ENCODE peak calls at places on chromosome 6, in six cellular contexts. O is A549, Q is retinal pigment epithelial cell, N is choroid plexus epithelial cell, C is brain microvascular endothelial cell, G is heart left ventricle. E is an unnamed sample.

GRCh38 chr6:125220712-125221111 is 67.1 kb downstream of the TPD52L1 start:
- DNase-seq in O (no peak), G (peak; percentile 37), N (no peak), C (no peak), Q (no peak), E (no peak)

GRCh38 chr6:35624341-35625070 is 64.2 kb downstream of the FKBP5 start:
- DNase-seq in N (peak; percentile 57), G (no peak), Q (no peak), O (no peak), C (no peak), E (no peak)

GRCh38 chr6:168159503-168159902 is 80.5 kb upstream of the FRMD1 start:
- DNase-seq in N (no peak), O (no peak), G (no peak), C (no peak), Q (no peak), E (no peak)

GRCh38 chr6:40383348-40384115 is 203.6 kb downstream of the LRFN2 start:
- DNase-seq in Q (no peak), G (no peak), C (no peak), O (no peak), N (no peak), E (peak; percentile 51)

GRCh38 chr6:4577406-4577805 is 198.8 kb upstream of the CDYL start:
- DNase-seq in O (no peak), Q (peak; percentile 44), N (peak; percentile 99), C (peak; percentile 88), G (no peak), E (peak; percentile 23)

GRCh38 chr6:119479860-119480655 is 130.5 kb upstream of the MAN1A1 start:
- DNase-seq in Q (peak; percentile 76), O (no peak), N (peak; percentile 90), C (peak; percentile 9), G (no peak), E (peak; percentile 74)

GRCh38 chr6:50071921-50072320 is 22.2 kb upstream of the DEFB112 start:
- DNase-seq in C (no peak), N (no peak), G (no peak), O (no peak), Q (no peak), E (no peak)

GRCh38 chr6:98116513-98116912 is 717.9 kb upstream of the POU3F2 start:
- DNase-seq in C (no peak), G (no peak), N (no peak), O (no peak), Q (no peak), E (no peak)

GRCh38 chr6:16929814-16930213 is 168.6 kb upstream of the ATXN1 start:
- DNase-seq in N (peak; percentile 90), O (no peak), C (peak; percentile 53), Q (peak; percentile 84), G (no peak), E (peak; percentile 49)

GRCh38 chr6:154797857-154798256 is 64.6 kb downstream of the SCAF8 start:
- DNase-seq in N (no peak), C (no peak), Q (no peak), G (no peak), O (no peak), E (no peak)

DNA sequence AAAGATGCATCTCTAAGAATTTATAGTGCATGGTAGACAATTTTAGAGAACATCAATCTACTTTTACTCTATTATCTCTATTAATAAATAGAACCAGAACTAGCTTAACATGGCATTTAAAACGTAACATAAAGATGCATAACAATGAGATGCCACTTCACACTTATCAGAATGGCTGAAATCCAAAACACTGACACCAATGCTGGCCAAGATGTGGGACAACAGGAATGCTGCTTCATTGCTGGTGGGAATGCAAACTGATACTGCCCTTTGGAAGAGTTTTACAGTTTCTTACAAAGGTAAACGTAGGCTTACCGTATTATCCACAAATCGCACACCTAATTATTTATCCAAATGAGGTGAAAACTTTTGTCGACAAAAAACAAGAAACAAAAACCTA is 95.2 kb downstream of the SESN1 start:
- DNase-seq in N (no peak), G (no peak), C (no peak), O (no peak), Q (no peak), E (no peak)
- TF ChIP-seq CTCF in N (no peak), G (no peak), C (no peak), O (no peak), Q (no peak), E (no peak)

GRCh38 chr6:160069050-160069454 is 52.6 kb upstream of the SLC22A1 start:
- DNase-seq in Q (no peak), C (no peak), O (no peak), G (no peak), N (no peak), E (no peak)
- H3K4me3 ChIP-seq in Q (no peak overlapping the region), C (no peak overlapping the region), O (no peak overlapping the region), G (no peak overlapping the region), N (no peak overlapping the region), E (no peak overlapping the region)

GRCh38 chr6:28105286-28105685 is 19.1 kb upstream of the ZSCAN16 start:
- DNase-seq in Q (no peak), O (peak; percentile 10), C (no peak), G (no peak), N (peak; percentile 37), E (peak; percentile 29)
- TF ChIP-seq CTCF in Q (no peak), O (no peak), C (no peak), G (no peak), N (peak; percentile 11), E (no peak)

GRCh38 chr6:25165817-25166216 is 113.4 kb upstream of the CARMIL1 start:
- DNase-seq in O (no peak), G (no peak), N (no peak), C (no peak), Q (no peak), E (no peak)
- H3K4me3 ChIP-seq in O (no peak overlapping the region), G (no peak overlapping the region), N (peak overlapping the region; percentile 35), C (no peak overlapping the region), Q (no peak overlapping the region), E (no peak overlapping the region)

E was measured in epithelial cell of esophagus.